ENCODE peak calls at places on chromosomes 1 and 21, in five cellular contexts. One of them, this sample, is unnamed.

GRCh38 chr21:45075606-45076244 is 1.3 kb downstream of the ADARB1 start:
- DNase-seq in cardiac fibroblast: no peak
- DNase-seq in transverse colon: no peak
- DNase-seq in fibroblast of pulmonary artery: no peak
- DNase-seq in cardiac muscle cell: no peak
- DNase-seq in this sample: peak; percentile 27

GRCh38 chr1:91124290-91124975 is 102.6 kb upstream of the ZNF644 start:
- DNase-seq in cardiac fibroblast: no peak
- DNase-seq in transverse colon: no peak
- DNase-seq in fibroblast of pulmonary artery: no peak
- DNase-seq in cardiac muscle cell: no peak
- DNase-seq in this sample: no peak

GRCh38 chr1:75257424-75257823 is 123.2 kb downstream of the LHX8 start:
- DNase-seq in cardiac fibroblast: no peak
- DNase-seq in transverse colon: no peak
- DNase-seq in fibroblast of pulmonary artery: no peak
- DNase-seq in cardiac muscle cell: no peak
- DNase-seq in this sample: no peak

GRCh38 chr1:29120955-29121485 is 2.7 kb downstream of the TMEM200B start:
- DNase-seq in cardiac fibroblast: peak; percentile 49
- DNase-seq in transverse colon: peak; percentile 61
- DNase-seq in fibroblast of pulmonary artery: peak; percentile 39
- DNase-seq in cardiac muscle cell: peak; percentile 65
- DNase-seq in this sample: peak; percentile 39

GRCh38 chr1:167715653-167716302 is 6.0 kb upstream of the MPZL1 start:
- DNase-seq in cardiac fibroblast: no peak
- DNase-seq in transverse colon: no peak
- DNase-seq in fibroblast of pulmonary artery: no peak
- DNase-seq in cardiac muscle cell: no peak
- DNase-seq in this sample: no peak

GRCh38 chr1:38243106-38243505 is 196.5 kb upstream of the POU3F1 start:
- DNase-seq in cardiac fibroblast: no peak
- DNase-seq in transverse colon: peak; percentile 69
- DNase-seq in fibroblast of pulmonary artery: no peak
- DNase-seq in cardiac muscle cell: no peak
- DNase-seq in this sample: no peak

GRCh38 chr1:169103002-169103401 is 3.5 kb upstream of the ATP1B1 start:
- DNase-seq in cardiac fibroblast: no peak
- DNase-seq in transverse colon: peak; percentile 16
- DNase-seq in fibroblast of pulmonary artery: no peak
- DNase-seq in cardiac muscle cell: no peak
- DNase-seq in this sample: no peak

GRCh38 chr1:43603004-43603403 is 46.9 kb upstream of the KDM4A start:
- DNase-seq in cardiac fibroblast: no peak
- DNase-seq in transverse colon: no peak
- DNase-seq in fibroblast of pulmonary artery: no peak
- DNase-seq in cardiac muscle cell: no peak
- DNase-seq in this sample: no peak

GRCh38 chr1:45344491-45344890 is 4.3 kb upstream of the MUTYH start:
- DNase-seq in cardiac fibroblast: no peak
- DNase-seq in transverse colon: no peak
- DNase-seq in fibroblast of pulmonary artery: no peak
- DNase-seq in cardiac muscle cell: no peak
- DNase-seq in this sample: no peak

GRCh38 chr21:43322805-43323204 is 104.1 kb downstream of the SIK1 start:
- DNase-seq in cardiac fibroblast: no peak
- DNase-seq in transverse colon: no peak
- DNase-seq in fibroblast of pulmonary artery: peak; percentile 35
- DNase-seq in cardiac muscle cell: no peak
- DNase-seq in this sample: no peak
- H3K4me3 ChIP-seq in cardiac fibroblast: no peak overlapping the region
- H3K4me3 ChIP-seq in transverse colon: no peak overlapping the region
- H3K4me3 ChIP-seq in fibroblast of pulmonary artery: no peak overlapping the region
- H3K4me3 ChIP-seq in cardiac muscle cell: no peak overlapping the region
- H3K4me3 ChIP-seq in this sample: no peak overlapping the region

GRCh38 chr1:118266436-118266835 is 81.4 kb upstream of the SPAG17 start:
- DNase-seq in cardiac fibroblast: no peak
- DNase-seq in transverse colon: no peak
- DNase-seq in fibroblast of pulmonary artery: no peak
- DNase-seq in cardiac muscle cell: no peak
- DNase-seq in this sample: no peak

GRCh38 chr1:118275716-118276115 is 90.7 kb upstream of the SPAG17 start:
- DNase-seq in cardiac fibroblast: no peak
- DNase-seq in transverse colon: no peak
- DNase-seq in fibroblast of pulmonary artery: no peak
- DNase-seq in cardiac muscle cell: no peak
- DNase-seq in this sample: no peak

GRCh38 chr1:118272884-118273283 is 87.9 kb upstream of the SPAG17 start:
- DNase-seq in cardiac fibroblast: no peak
- DNase-seq in transverse colon: no peak
- DNase-seq in fibroblast of pulmonary artery: no peak
- DNase-seq in cardiac muscle cell: no peak
- DNase-seq in this sample: no peak

GRCh38 chr1:118271883-118272282 is 86.9 kb upstream of the SPAG17 start:
- DNase-seq in cardiac fibroblast: no peak
- DNase-seq in transverse colon: no peak
- DNase-seq in fibroblast of pulmonary artery: no peak
- DNase-seq in cardiac muscle cell: no peak
- DNase-seq in this sample: no peak
- TF ChIP-seq CTCF in cardiac fibroblast: no peak
- TF ChIP-seq CTCF in transverse colon: no peak
- TF ChIP-seq CTCF in fibroblast of pulmonary artery: no peak
- TF ChIP-seq CTCF in cardiac muscle cell: no peak
- TF ChIP-seq CTCF in this sample: no peak

GRCh38 chr1:110648405-110648804 is 26.3 kb downstream of the KCNA3 start:
- DNase-seq in cardiac fibroblast: no peak
- DNase-seq in transverse colon: no peak
- DNase-seq in fibroblast of pulmonary artery: no peak
- DNase-seq in cardiac muscle cell: no peak
- DNase-seq in this sample: no peak

GRCh38 chr1:110650623-110651022 is 24.1 kb downstream of the KCNA3 start:
- DNase-seq in cardiac fibroblast: no peak
- DNase-seq in transverse colon: no peak
- DNase-seq in fibroblast of pulmonary artery: no peak
- DNase-seq in cardiac muscle cell: no peak
- DNase-seq in this sample: no peak

GRCh38 chr1:110645962-110646735 is 28.6 kb downstream of the KCNA3 start:
- DNase-seq in cardiac fibroblast: peak; percentile 16
- DNase-seq in transverse colon: no peak
- DNase-seq in fibroblast of pulmonary artery: peak; percentile 34
- DNase-seq in cardiac muscle cell: peak; percentile 77
- DNase-seq in this sample: peak; percentile 36

GRCh38 chr1:110645172-110645571 is 29.6 kb downstream of the KCNA3 start:
- DNase-seq in cardiac fibroblast: no peak
- DNase-seq in transverse colon: no peak
- DNase-seq in fibroblast of pulmonary artery: no peak
- DNase-seq in cardiac muscle cell: no peak
- DNase-seq in this sample: no peak

GRCh38 chr1:110647254-110647891 is 27.4 kb downstream of the KCNA3 start:
- DNase-seq in cardiac fibroblast: peak; percentile 3
- DNase-seq in transverse colon: no peak
- DNase-seq in fibroblast of pulmonary artery: peak; percentile 28
- DNase-seq in cardiac muscle cell: peak; percentile 83
- DNase-seq in this sample: peak; percentile 31
- H3K4me3 ChIP-seq in cardiac fibroblast: no peak overlapping the region
- H3K4me3 ChIP-seq in transverse colon: no peak overlapping the region
- H3K4me3 ChIP-seq in fibroblast of pulmonary artery: no peak overlapping the region
- H3K4me3 ChIP-seq in cardiac muscle cell: no peak overlapping the region
- H3K4me3 ChIP-seq in this sample: no peak overlapping the region

DNA sequence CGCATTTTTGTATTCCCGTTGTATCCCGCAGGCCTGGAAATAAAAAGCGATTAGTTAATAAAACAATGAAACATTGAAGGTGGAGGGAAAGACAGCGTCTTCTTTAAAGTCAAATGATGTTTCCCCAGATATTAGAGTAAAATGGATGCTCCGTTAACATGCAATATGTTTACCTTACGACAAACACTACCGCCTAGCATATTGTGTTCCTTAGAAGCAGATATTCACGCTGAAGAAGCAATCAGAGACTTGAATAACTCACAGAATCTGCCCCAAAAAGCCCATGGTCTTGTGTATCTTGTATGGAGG is 583 bp upstream of the B4GALT3 start:
- DNase-seq in cardiac fibroblast: no peak
- DNase-seq in transverse colon: no peak
- DNase-seq in fibroblast of pulmonary artery: no peak
- DNase-seq in cardiac muscle cell: no peak
- DNase-seq in this sample: no peak
- TF ChIP-seq CTCF in cardiac fibroblast: no peak
- TF ChIP-seq CTCF in transverse colon: no peak
- TF ChIP-seq CTCF in fibroblast of pulmonary artery: no peak
- TF ChIP-seq CTCF in cardiac muscle cell: no peak
- TF ChIP-seq CTCF in this sample: no peak

DNA sequence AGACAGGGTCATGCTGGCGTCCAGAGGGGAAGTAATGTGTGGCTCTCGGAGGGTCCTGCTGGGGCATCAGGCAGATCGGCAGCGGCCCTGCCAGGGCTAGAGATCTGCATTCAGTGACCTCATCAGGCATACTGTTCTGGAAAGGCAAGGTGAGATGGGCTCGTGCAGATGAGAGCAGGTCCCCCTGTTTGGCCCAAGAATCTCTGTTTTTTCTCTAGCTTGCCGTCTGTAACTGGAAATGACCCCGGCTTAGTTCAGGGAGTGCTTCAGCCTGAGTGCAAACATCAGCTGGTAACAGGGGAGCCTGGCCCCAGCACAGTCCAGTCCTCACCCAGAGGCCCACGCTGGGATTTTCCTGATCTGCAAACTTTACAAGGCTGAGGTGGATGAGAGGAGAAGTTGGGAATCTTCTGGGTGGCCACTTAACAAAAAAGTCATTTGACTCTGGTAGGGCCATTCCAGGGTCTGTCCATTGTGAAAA is 2.1 kb downstream of the FAM163A start:
- DNase-seq in cardiac fibroblast: no peak
- DNase-seq in transverse colon: no peak
- DNase-seq in fibroblast of pulmonary artery: no peak
- DNase-seq in cardiac muscle cell: no peak
- DNase-seq in this sample: no peak
- H3K4me3 ChIP-seq in cardiac fibroblast: no peak overlapping the region
- H3K4me3 ChIP-seq in transverse colon: no peak overlapping the region
- H3K4me3 ChIP-seq in fibroblast of pulmonary artery: no peak overlapping the region
- H3K4me3 ChIP-seq in cardiac muscle cell: no peak overlapping the region
- H3K4me3 ChIP-seq in this sample: no peak overlapping the region

DNA sequence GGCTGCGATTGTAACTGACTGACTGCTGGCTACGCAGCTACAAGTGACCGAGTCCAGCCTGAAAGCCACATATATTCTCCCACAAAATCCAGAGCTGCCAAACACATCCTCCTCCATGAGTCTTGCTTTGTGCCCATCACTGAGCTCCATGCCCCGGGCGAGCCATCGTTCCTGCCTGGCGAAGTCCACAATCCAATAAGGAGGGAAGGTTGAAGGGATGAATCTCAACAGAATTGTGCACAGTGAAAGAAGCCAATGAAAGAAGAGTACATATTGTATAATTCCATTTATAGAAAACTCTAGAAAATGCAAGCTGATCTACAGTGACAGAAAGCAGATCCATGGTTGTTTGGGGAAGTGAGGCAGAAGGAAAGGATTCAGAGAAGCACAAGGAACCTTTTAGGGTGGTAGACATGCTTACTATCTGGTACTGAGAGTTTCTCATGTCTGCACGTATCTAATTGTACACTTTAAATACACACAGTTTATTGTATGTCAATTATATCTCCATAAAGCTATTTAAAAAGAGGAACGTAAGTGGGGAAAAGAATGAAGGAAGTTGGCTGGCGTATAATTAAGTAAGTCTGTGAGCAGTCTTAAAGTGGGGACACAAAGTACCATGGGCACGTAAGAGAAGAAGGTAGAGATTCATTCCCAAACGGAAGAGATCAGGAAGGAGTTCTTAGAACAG is 115.9 kb upstream of the JUN start:
- DNase-seq in cardiac fibroblast: no peak
- DNase-seq in transverse colon: no peak
- DNase-seq in fibroblast of pulmonary artery: no peak
- DNase-seq in cardiac muscle cell: no peak
- DNase-seq in this sample: no peak
- TF ChIP-seq CTCF in cardiac fibroblast: no peak
- TF ChIP-seq CTCF in transverse colon: no peak
- TF ChIP-seq CTCF in fibroblast of pulmonary artery: no peak
- TF ChIP-seq CTCF in cardiac muscle cell: no peak
- TF ChIP-seq CTCF in this sample: no peak

GRCh38 chr1:182387566-182387965 is 4.0 kb downstream of the GLUL start:
- DNase-seq in cardiac fibroblast: no peak
- DNase-seq in transverse colon: no peak
- DNase-seq in fibroblast of pulmonary artery: no peak
- DNase-seq in cardiac muscle cell: no peak
- DNase-seq in this sample: no peak
- H3K4me3 ChIP-seq in cardiac fibroblast: no peak overlapping the region
- H3K4me3 ChIP-seq in transverse colon: peak overlapping the region; percentile 85
- H3K4me3 ChIP-seq in fibroblast of pulmonary artery: no peak overlapping the region
- H3K4me3 ChIP-seq in cardiac muscle cell: no peak overlapping the region
- H3K4me3 ChIP-seq in this sample: no peak overlapping the region